ENCODE peak calls at places on chromosomes 2 and 18, in nine cellular contexts. B, J, N, E, L, Y, X, S and Q are unnamed samples.

GRCh38 chr18:42784612-42785011 is 330.9 kb downstream of the RIT2 start:
- DNase-seq in L (no peak), J (no peak), S (no peak), N (no peak), E (no peak), B (no peak), Y (no peak), X (no peak), Q (no peak)

GRCh38 chr2:69828913-69829242 is 582 bp upstream of the GMCL1 start:
- DNase-seq in E (no peak), Y (no peak), X (peak; percentile 15), N (no peak), B (no peak), L (no peak), S (no peak), J (no peak), Q (no peak)

GRCh38 chr2:179655627-179656026 is 205.8 kb downstream of the ZNF385B start:
- DNase-seq in Y (no peak), E (peak; percentile 71), J (no peak), N (peak; percentile 40), X (peak; percentile 2), S (no peak), B (no peak), L (no peak), Q (no peak)

GRCh38 chr2:28413152-28413895 is 20.7 kb downstream of the FOSL2 start:
- DNase-seq in N (no peak), X (no peak), J (no peak), Y (peak; percentile 83), B (no peak), L (peak; percentile 65), S (no peak), E (no peak), Q (no peak)

GRCh38 chr2:45962522-45962921 is 311.0 kb downstream of the PRKCE start:
- DNase-seq in N (peak; percentile 90), J (no peak), B (no peak), L (peak; percentile 38), Y (no peak), S (no peak), E (peak; percentile 52), X (peak; percentile 79), Q (no peak)

GRCh38 chr18:22977847-22978701 is 44.9 kb downstream of the RBBP8 start:
- DNase-seq in J (peak; percentile 11), E (peak; percentile 85), Y (no peak), L (no peak), X (peak; percentile 52), B (no peak), S (no peak), N (peak; percentile 84), Q (no peak)

GRCh38 chr18:21163647-21164625 is 52.3 kb upstream of the ROCK1 start:
- DNase-seq in X (peak; percentile 69), E (peak; percentile 95), B (no peak), J (no peak), S (no peak), Y (no peak), L (no peak), N (peak; percentile 89), Q (no peak)

GRCh38 chr18:79937103-79937860 is 14.2 kb downstream of the SLC66A2 start:
- DNase-seq in X (no peak), J (no peak), E (no peak), L (peak; percentile 19), Y (peak; percentile 40), N (no peak), S (no peak), B (no peak), Q (no peak)

GRCh38 chr2:44543773-44544725 is 182.3 kb downstream of the CAMKMT start:
- DNase-seq in B (no peak), Y (no peak), J (no peak), L (no peak), N (no peak), E (no peak), S (no peak), X (no peak), Q (no peak)

GRCh38 chr2:105032476-105032875 is 5.4 kb upstream of the MRPS9 start:
- DNase-seq in L (no peak), B (no peak), J (no peak), Y (no peak), X (no peak), N (no peak), S (no peak), E (no peak), Q (no peak)

DNA sequence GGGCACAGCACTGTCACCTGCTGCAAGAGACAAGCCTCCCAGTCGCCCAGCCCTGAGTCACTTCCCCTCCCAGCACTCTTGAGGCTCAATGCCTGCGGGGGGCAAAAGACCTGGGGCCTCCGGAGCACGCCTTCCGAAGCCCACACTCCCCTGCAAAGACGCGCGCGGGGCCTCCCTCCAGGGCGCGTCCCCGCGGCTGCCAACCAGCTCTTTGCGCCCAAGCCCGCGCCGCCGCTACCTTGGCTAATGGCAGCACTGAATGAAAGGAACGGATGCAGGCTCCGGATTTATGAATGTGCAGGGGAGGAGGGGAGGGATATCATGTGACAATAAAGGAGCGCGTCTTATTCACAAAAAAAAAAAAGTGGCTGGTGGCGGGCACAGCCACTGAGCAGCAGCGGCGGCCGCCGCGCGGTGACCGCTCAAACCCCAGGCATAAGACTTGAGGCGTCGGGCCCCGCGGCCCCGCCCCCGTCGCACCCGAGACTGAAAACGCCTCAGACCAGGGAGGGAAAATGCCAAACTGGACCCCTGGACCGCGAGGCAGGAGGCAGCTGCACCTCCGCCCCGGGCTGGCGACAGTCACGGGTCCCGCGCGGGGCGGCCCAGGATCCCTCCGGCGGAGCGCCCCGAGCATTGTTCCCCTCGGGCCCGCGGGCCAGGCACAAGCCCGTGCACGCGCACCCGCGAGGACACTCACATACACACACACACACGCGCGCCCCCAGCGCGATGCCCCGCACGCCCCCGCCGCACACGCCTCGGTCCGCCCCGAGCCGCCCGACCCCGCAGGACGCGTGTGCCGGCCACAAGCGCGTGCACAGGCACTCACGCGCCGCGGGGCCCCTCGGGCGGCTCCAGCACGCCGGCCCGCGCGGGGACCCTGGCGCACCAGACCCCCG is 1.6 kb downstream of the SPRED2 start:
- DNase-seq in S (peak; percentile 43), N (peak; percentile 39), L (peak; percentile 77), X (no peak), Y (no peak), B (peak; percentile 79), J (peak; percentile 88), E (peak; percentile 59), Q (peak; percentile 50)
- TF ChIP-seq CTCF in S (no peak), N (no peak), L (no peak), X (no peak), Y (peak; percentile 20), B (no peak), J (no peak), E (no peak), Q (no peak)

GRCh38 chr18:6728318-6728717 is 1.2 kb upstream of the ARHGAP28 start:
- DNase-seq in X (no peak), N (no peak), Y (no peak), E (no peak), B (peak; percentile 15), J (no peak), S (no peak), L (no peak), Q (no peak)

GRCh38 chr18:6728809-6729246 is 688 bp upstream of the ARHGAP28 start:
- DNase-seq in X (no peak), L (no peak), S (no peak), B (peak; percentile 42), Y (no peak), J (no peak), E (no peak), N (no peak), Q (no peak)

GRCh38 chr18:6732952-6733351 is 3.4 kb downstream of the ARHGAP28 start:
- DNase-seq in S (no peak), X (no peak), L (no peak), E (no peak), N (no peak), J (no peak), Y (no peak), B (no peak), Q (no peak)

GRCh38 chr18:6731197-6731596 is 1.7 kb downstream of the ARHGAP28 start:
- DNase-seq in B (no peak), Y (no peak), L (no peak), E (peak; percentile 78), X (peak; percentile 90), N (peak; percentile 54), J (no peak), S (no peak), Q (no peak)

DNA sequence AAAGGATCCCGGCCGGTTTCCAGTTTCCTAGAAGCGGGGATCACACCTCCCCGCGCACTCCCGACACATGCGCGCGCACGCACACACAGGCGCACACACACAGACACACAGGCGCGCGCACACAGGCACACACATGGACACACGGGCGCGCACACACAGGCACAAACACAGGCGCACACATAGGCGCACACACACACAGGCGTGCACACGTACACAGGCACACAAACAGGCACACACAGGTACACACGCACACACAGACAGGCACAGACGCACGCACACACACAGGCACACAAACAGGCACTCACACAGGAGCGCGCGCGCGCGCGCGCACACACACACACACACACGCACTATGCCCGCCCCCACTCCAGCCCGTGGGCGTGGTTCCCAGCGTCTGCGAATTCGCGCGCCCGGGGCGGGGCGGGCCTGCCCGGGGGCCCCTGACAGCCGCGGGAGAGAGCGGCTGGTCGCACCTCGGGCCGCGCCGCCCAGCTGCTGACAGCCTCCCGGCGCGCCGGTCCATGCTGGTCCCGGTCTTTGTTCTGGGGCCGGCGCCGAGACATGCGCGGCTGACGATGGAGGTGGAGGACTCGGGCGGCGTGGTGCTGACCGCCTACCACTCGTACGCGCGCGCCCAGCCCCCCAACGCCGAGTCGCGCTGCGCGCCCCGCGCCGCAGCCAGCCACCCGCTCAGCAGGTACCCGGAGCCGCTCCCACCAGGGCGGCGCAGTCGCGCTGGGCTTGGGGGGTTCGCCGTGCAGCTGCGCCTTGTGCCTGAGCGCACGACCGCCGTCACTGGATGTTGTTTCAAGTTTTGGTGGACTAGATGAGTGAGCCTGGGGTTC is at the start of gene ARHGAP28:
- DNase-seq in L (peak; percentile 76), B (peak; percentile 91), N (peak; percentile 81), E (peak; percentile 75), X (peak; percentile 65), Y (peak; percentile 97), S (peak; percentile 90), J (peak; percentile 25), Q (peak; percentile 46)
- TF ChIP-seq CTCF in L (no peak), B (peak; percentile 45), N (peak; percentile 20), E (no peak), X (peak; percentile 20), Y (peak; percentile 74), S (peak; percentile 23), J (peak; percentile 7), Q (no peak)

GRCh38 chr2:110876167-110876999 is 144.0 kb downstream of the ACOXL start:
- DNase-seq in Y (no peak), X (no peak), E (no peak), S (no peak), L (no peak), N (no peak), B (peak; percentile 14), J (no peak), Q (no peak)
- TF ChIP-seq CTCF in Y (peak; percentile 32), X (peak; percentile 12), E (no peak), S (peak; percentile 43), L (no peak), N (no peak), B (peak; percentile 50), J (peak; percentile 37), Q (peak; percentile 24)

DNA sequence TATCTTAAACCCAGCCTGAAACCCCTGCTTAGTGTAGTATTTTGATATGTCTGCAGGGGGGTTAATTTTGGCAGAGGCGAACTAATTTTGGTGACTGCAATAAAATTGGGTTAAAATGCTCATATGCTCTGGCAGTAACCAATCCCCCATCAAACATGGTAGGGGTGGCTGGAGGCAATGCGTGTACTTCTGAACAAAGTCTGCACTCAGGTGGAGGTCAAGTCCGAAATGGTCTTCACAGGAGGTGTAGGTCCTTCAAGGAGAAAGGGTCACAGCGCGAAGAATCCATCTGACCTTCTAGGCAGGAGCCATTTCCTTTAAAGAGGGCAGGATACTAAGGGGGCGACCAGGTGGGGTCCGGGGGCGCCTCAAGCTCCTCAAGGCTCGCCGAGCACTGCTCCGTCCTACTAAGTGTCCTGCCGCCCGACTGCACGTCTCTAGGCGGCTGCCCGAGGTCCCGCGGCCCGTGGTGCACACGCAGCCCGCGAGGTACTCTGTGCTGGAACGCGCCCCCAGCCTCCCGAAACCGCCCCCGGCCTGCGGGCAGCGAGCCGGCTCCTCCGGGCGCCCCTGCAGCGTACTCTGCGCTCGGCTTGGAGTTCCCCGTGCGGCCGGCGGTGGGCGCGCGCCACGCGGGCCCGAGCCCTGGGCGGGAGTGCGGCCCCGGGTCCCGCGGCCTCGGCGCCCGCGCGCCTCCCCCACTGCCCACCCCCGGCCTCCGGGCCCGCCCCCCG is 1.7 kb upstream of the LDLRAD4 start:
- DNase-seq in B (no peak), N (no peak), X (no peak), E (peak; percentile 2), J (no peak), Y (no peak), S (peak; percentile 68), L (peak; percentile 44), Q (peak; percentile 77)
- TF ChIP-seq CTCF in B (no peak), N (no peak), X (no peak), E (no peak), J (no peak), Y (peak; percentile 65), S (peak; percentile 11), L (no peak), Q (peak; percentile 44)